ENCODE peak calls at places on chromosomes 5 and 9, in ten cellular contexts. B, S, Q, E, W, O, Y, I, R and A are unnamed samples.

GRCh38 chr9:128341435-128341849 is 1.1 kb downstream of the SLC27A4 start:
- DNase-seq in Y (no peak), Q (peak), W (peak), R (no peak), S (peak), B (no peak), E (peak), O (peak), I (peak), A (peak)

GRCh38 chr5:78908173-78908901 is 76.8 kb downstream of the ARSB start:
- DNase-seq in E (no peak), S (no peak), R (no peak), B (no peak), O (peak), W (no peak), Q (peak), Y (no peak), I (no peak), A (peak)

GRCh38 chr5:159301351-159301911 is 28.9 kb downstream of the IL12B start:
- DNase-seq in E (no peak), I (no peak), Q (no peak), R (no peak), W (no peak), S (no peak), O (no peak), B (no peak), Y (no peak), A (no peak)

GRCh38 chr9:34927061-34927460 is 31.0 kb upstream of the PHF24 start:
- DNase-seq in R (no peak), W (no peak), I (no peak), S (no peak), B (no peak), Y (peak), O (no peak), E (no peak), Q (no peak), A (no peak)

GRCh38 chr5:173291722-173292658 is 36.2 kb downstream of the STC2 start:
- DNase-seq in S (no peak), R (no peak), I (no peak), E (no peak), B (no peak), Q (no peak), W (no peak), Y (no peak), O (peak), A (no peak)

GRCh38 chr9:120360046-120360445 is 219.9 kb downstream of the CDK5RAP2 start:
- DNase-seq in Y (no peak), R (no peak), B (no peak), E (no peak), Q (no peak), W (no peak), O (no peak), I (no peak), S (no peak), A (no peak)

GRCh38 chr9:125361837-125362531 is 100.4 kb downstream of the GAPVD1 start:
- DNase-seq in Q (no peak), I (peak), Y (no peak), O (peak), B (no peak), W (no peak), S (peak), R (no peak), E (no peak), A (no peak)

GRCh38 chr5:62460578-62460983 is 48.0 kb downstream of the IPO11 start:
- DNase-seq in W (no peak), E (no peak), Q (peak), Y (no peak), I (peak), S (no peak), B (peak), O (peak), R (no peak), A (no peak)

GRCh38 chr9:93959739-93960154 is 4.6 kb upstream of the BARX1 start:
- DNase-seq in Q (no peak), Y (no peak), O (no peak), R (no peak), E (no peak), I (no peak), W (no peak), S (no peak), B (no peak), A (no peak)
- H3K4me3 ChIP-seq in Q (no peak), Y (no peak), O (peak), R (no peak), E (no peak), I (no peak), W (no peak), S (no peak), B (no peak), A (peak)

GRCh38 chr9:94656976-94657375 is 17.7 kb upstream of the FBP1 start:
- DNase-seq in R (no peak), I (no peak), B (no peak), O (no peak), W (no peak), E (no peak), Y (no peak), Q (no peak), S (no peak), A (no peak)
- TF ChIP-seq CTCF in R (no peak), I (no peak), B (no peak), O (no peak), W (no peak), E (no peak), Y (no peak), Q (no peak), S (no peak), A (no peak)

GRCh38 chr9:132946216-132946615 is 1.8 kb upstream of the TSC1 start:
- DNase-seq in I (no peak), B (no peak), R (no peak), E (no peak), O (no peak), W (no peak), Q (no peak), S (no peak), Y (no peak), A (no peak)

GRCh38 chr9:132942541-132943182 is 1.8 kb downstream of the TSC1 start:
- DNase-seq in W (no peak), E (no peak), S (no peak), Y (no peak), I (no peak), Q (no peak), R (no peak), B (no peak), O (no peak), A (no peak)

GRCh38 chr9:132943677-132944293 is 631 bp downstream of the TSC1 start:
- DNase-seq in R (no peak), Y (no peak), O (peak), W (no peak), E (no peak), S (no peak), I (no peak), B (no peak), Q (no peak), A (no peak)

GRCh38 chr9:132945186-132946130 is 1.0 kb upstream of the TSC1 start:
- DNase-seq in Y (no peak), I (no peak), R (no peak), E (no peak), Q (no peak), B (no peak), O (no peak), S (no peak), W (no peak), A (no peak)

GRCh38 chr9:132944294-132945185 is at the start of gene TSC1:
- DNase-seq in R (peak), W (peak), Y (peak), I (peak), S (peak), E (peak), O (peak), Q (peak), B (peak), A (peak)
- TF ChIP-seq POLR2AphosphoS5 in R (peak), W (peak), Y (peak), I (peak), S (peak), E (peak), O (peak), Q (peak), B (no peak), A (peak)

GRCh38 chr9:98806394-98807069 is 938 bp upstream of the GALNT12 start:
- DNase-seq in Y (no peak), Q (no peak), B (no peak), R (no peak), I (no peak), W (no peak), O (no peak), E (peak), S (no peak), A (no peak)
- H3K4me3 ChIP-seq in Y (peak), Q (no peak), B (peak), R (no peak), I (no peak), W (no peak), O (peak), E (peak), S (peak), A (peak)

GRCh38 chr9:99821187-99822095 is at the start of gene NR4A3:
- DNase-seq in W (peak), E (peak), R (peak), S (peak), O (peak), I (peak), Y (peak), Q (peak), B (peak), A (peak)

GRCh38 chr9:99820330-99821186 is 1.1 kb upstream of the NR4A3 start:
- DNase-seq in Y (peak), I (peak), S (no peak), R (peak), W (peak), B (no peak), O (peak), Q (no peak), E (peak), A (peak)

GRCh38 chr9:99819484-99820329 is 2.0 kb upstream of the NR4A3 start:
- DNase-seq in B (no peak), S (peak), O (peak), W (peak), Y (peak), E (peak), I (peak), R (peak), Q (peak), A (peak)

GRCh38 chr9:99818439-99818992 is 3.2 kb upstream of the NR4A3 start:
- DNase-seq in B (no peak), E (no peak), Q (no peak), I (peak), S (no peak), R (no peak), O (peak), Y (peak), W (no peak), A (no peak)

DNA sequence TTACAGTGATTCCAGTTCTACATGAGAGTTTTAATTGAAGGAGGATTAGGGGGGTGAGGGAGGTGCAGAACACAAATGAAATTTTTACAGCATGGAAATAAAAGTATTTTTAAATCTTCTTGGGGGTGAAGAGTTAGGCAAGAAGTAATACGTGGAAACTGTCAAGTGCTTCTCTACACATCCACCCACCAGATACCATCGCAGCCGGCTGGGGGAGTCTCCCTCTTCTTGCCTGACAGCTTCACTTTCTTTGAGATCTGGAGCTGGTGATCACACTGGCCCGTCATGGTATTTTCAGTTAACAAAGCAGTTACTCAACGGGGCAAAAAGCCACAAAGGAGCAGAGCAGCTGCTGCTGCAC is 2.6 kb upstream of the NR4A3 start:
- DNase-seq in S (no peak), Y (no peak), Q (no peak), I (no peak), E (no peak), O (no peak), R (no peak), W (no peak), B (no peak), A (no peak)
- TF ChIP-seq CTCF in S (no peak), Y (no peak), Q (peak), I (no peak), E (no peak), O (no peak), R (no peak), W (no peak), B (no peak), A (no peak)

GRCh38 chr9:18335825-18336224 is 138.1 kb upstream of the ADAMTSL1 start:
- DNase-seq in O (no peak), Q (no peak), B (no peak), E (no peak), S (no peak), Y (no peak), I (no peak), R (no peak), W (no peak), A (no peak)

GRCh38 chr9:18333157-18333556 is 140.8 kb upstream of the ADAMTSL1 start:
- DNase-seq in O (peak), R (no peak), Y (no peak), W (no peak), S (no peak), I (no peak), Q (no peak), B (no peak), E (no peak), A (no peak)

GRCh38 chr9:18327106-18327505 is 146.8 kb upstream of the ADAMTSL1 start:
- DNase-seq in O (no peak), R (no peak), Q (no peak), E (no peak), S (no peak), I (no peak), B (no peak), Y (no peak), W (no peak), A (no peak)

GRCh38 chr9:18331808-18332209 is 142.1 kb upstream of the ADAMTSL1 start:
- DNase-seq in B (no peak), E (no peak), O (no peak), Y (no peak), Q (peak), I (no peak), R (no peak), W (no peak), S (no peak), A (no peak)

DNA sequence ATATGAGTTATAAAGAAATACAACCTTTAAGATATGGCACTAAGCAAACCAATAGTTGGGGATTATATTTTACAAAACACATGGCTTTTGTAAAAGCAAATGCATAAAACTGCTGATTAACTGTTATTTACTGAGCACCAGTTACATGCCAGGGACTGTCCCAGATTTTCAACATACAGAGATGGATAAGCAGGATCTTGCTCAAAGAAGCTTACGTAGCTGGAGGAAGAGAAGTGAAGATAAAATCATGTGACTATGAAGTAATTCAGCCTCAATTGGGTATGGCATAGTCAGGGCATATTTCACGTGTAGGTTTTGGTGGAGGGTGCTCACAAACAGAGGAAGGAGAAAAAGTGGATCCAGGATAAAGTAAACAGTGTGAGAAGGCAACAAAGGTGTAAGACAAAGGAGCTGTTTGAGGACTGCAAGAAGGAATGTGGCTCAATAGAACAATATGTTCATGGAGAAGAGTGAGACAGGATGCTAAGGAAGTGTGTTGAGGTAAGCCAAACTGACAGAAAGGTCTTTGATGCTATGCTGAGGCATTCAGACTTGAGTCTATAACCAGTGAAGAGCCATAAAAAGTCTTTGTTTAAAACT is 143.1 kb upstream of the ADAMTSL1 start:
- DNase-seq in B (no peak), W (no peak), Q (no peak), O (no peak), Y (no peak), E (no peak), S (no peak), I (no peak), R (no peak), A (no peak)
- TF ChIP-seq POLR2AphosphoS5 in B (no peak), W (no peak), Q (no peak), O (no peak), Y (no peak), E (no peak), S (no peak), I (no peak), R (no peak), A (no peak)

GRCh38 chr5:132377738-132378137 is 8.2 kb downstream of the SLC22A5 start:
- DNase-seq in W (no peak), O (no peak), E (no peak), B (no peak), Q (no peak), R (no peak), I (no peak), Y (no peak), S (no peak), A (no peak)

GRCh38 chr5:132378580-132378979 is 9.1 kb downstream of the SLC22A5 start:
- DNase-seq in S (no peak), B (no peak), W (no peak), O (no peak), R (no peak), Q (no peak), Y (no peak), I (no peak), E (no peak), A (no peak)

GRCh38 chr5:132381614-132382013 is 12.1 kb downstream of the SLC22A5 start:
- DNase-seq in O (no peak), Y (peak), S (no peak), Q (no peak), R (no peak), B (no peak), W (no peak), I (no peak), E (no peak), A (no peak)

GRCh38 chr5:132380741-132381140 is 11.2 kb downstream of the SLC22A5 start:
- DNase-seq in Y (peak), S (no peak), Q (no peak), B (no peak), W (no peak), O (no peak), E (no peak), R (no peak), I (no peak), A (no peak)

GRCh38 chr5:132380047-132380446 is 10.5 kb downstream of the SLC22A5 start:
- DNase-seq in E (no peak), Y (peak), Q (no peak), B (no peak), R (no peak), W (no peak), I (no peak), S (no peak), O (no peak), A (no peak)
- H3K4me3 ChIP-seq in E (no peak), Y (no peak), Q (no peak), B (no peak), R (no peak), W (no peak), I (no peak), S (no peak), O (no peak), A (no peak)

DNA sequence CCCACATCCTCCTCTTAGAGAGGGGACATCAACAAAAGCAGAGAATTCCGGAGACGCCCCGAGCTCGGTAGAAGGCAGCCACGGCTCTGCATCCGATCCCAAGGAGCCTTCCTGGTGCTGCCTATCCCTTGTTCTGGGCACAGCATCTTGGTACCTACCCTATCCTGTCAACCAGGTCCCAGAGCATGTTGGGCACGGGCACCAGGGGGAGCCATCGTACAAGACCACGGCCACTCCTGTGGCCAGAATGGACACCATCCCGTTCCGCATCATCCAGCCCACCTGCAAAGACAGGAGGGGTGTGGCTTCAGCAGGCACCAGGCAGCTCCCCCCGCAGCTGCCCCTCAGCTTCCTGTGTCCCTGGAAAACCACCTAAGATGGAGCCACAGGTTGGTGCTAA is 62.7 kb upstream of the ZNF354A start:
- DNase-seq in E (peak), Q (peak), Y (no peak), S (peak), R (no peak), O (peak), B (no peak), W (no peak), I (no peak), A (peak)
- TF ChIP-seq CTCF in E (no peak), Q (no peak), Y (peak), S (peak), R (no peak), O (peak), B (peak), W (no peak), I (peak), A (peak)